ENCODE peak calls at places on chromosomes 11 and 22, in five cellular contexts. J is mammary epithelial cell, U is hepatocyte, V is thoracic aorta, Y is heart right ventricle. Z is an unnamed sample. For H3K4me1 and H3K27me3, the result is how much of the 10 kb centered on the place peaks cover.

GRCh38 chr11:45383229-45383628 is 97.1 kb upstream of the SYT13 start:
- DNase-seq in J (peak), U (no peak), V (no peak), Y (no peak), Z (no peak)

GRCh38 chr22:24427500-24428164 is at the start of gene ADORA2A:
- DNase-seq in J (no peak), U (no peak), V (no peak), Y (no peak), Z (no peak)

GRCh38 chr11:10876168-10876567 is 18.3 kb upstream of the ZBED5 start:
- DNase-seq in J (no peak), U (no peak), V (no peak), Y (no peak), Z (no peak)

GRCh38 chr11:2547806-2548205 is 103.0 kb downstream of the KCNQ1 start:
- DNase-seq in J (no peak), U (no peak), V (no peak), Y (no peak), Z (no peak)

GRCh38 chr11:66050581-66051231 is 1.5 kb upstream of the SF3B2 start:
- DNase-seq in J (no peak), U (no peak), V (no peak), Y (no peak), Z (no peak)

GRCh38 chr11:44865866-44866272 is 84.8 kb downstream of the TP53I11 start:
- DNase-seq in J (no peak), U (no peak), V (no peak), Y (peak), Z (no peak)

GRCh38 chr11:68313574-68314202 is 1.3 kb downstream of the LRP5 start:
- DNase-seq in J (peak), U (peak), V (no peak), Y (no peak), Z (no peak)

GRCh38 chr22:31954535-31955326 is 10.4 kb downstream of the YWHAH start:
- DNase-seq in J (no peak), U (no peak), V (no peak), Y (peak), Z (peak)

GRCh38 chr11:34302046-34302921 is 55.5 kb downstream of the ABTB2 start:
- DNase-seq in J (peak), U (no peak), V (no peak), Y (no peak), Z (no peak)

GRCh38 chr22:24137595-24137994 is 43.7 kb upstream of the SUSD2 start:
- DNase-seq in J (no peak), U (peak), V (no peak), Y (no peak), Z (no peak)

GRCh38 chr11:106391771-106392412 is 314.4 kb downstream of the AASDHPPT start:
- DNase-seq in J (peak), U (no peak), V (no peak), Y (no peak), Z (no peak)

GRCh38 chr11:124938206-124938765 is 2.4 kb upstream of the HEPACAM start:
- DNase-seq in J (no peak), U (no peak), V (no peak), Y (no peak), Z (no peak)

GRCh38 chr11:727859-728748 is 19.2 kb upstream of the TALDO1 start:
- DNase-seq in J (peak), U (peak), V (peak), Y (peak), Z (peak)

GRCh38 chr11:64892838-64893193 is 14.4 kb upstream of the EHD1 start:
- DNase-seq in J (no peak), U (no peak), V (no peak), Y (no peak), Z (no peak)

GRCh38 chr11:64893194-64894069 is 15.0 kb upstream of the EHD1 start:
- DNase-seq in J (no peak), U (peak), V (no peak), Y (no peak), Z (no peak)

GRCh38 chr11:64892411-64892831 is 14.0 kb upstream of the EHD1 start:
- DNase-seq in J (no peak), U (no peak), V (no peak), Y (no peak), Z (no peak)

GRCh38 chr11:64894812-64895452 is 16.5 kb upstream of the EHD1 start:
- DNase-seq in J (no peak), U (no peak), V (no peak), Y (no peak), Z (no peak)

GRCh38 chr11:64894070-64894811 is 15.8 kb upstream of the EHD1 start:
- DNase-seq in J (peak), U (peak), V (peak), Y (peak), Z (peak)
- H3K4me1 ChIP-seq in J (under half), U (under half), V (under half), Y (under half), Z (under half)

DNA sequence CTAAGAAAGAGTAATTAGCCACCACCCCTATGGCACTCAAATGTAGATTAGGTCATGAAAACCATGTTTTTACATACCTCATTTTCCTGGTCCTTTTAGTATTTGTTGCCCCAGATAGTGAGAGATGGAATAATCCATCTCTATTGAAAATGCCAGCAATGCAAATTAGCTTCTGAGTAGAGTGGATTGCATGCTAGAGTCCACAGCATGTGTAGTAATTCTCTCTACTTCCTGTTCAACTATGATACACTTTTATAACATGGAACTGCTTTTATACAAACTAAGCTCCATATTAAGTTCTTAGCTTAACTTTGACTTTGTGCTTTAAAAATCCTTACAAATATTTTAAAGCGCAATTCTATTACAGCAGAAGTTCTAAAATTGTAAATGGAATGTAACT is 73.2 kb downstream of the TRPC6 start:
- DNase-seq in J (no peak), U (no peak), V (no peak), Y (no peak), Z (no peak)
- H3K27me3 ChIP-seq in J (under half), U (under half), V (under half), Y (under half), Z (under half)

DNA sequence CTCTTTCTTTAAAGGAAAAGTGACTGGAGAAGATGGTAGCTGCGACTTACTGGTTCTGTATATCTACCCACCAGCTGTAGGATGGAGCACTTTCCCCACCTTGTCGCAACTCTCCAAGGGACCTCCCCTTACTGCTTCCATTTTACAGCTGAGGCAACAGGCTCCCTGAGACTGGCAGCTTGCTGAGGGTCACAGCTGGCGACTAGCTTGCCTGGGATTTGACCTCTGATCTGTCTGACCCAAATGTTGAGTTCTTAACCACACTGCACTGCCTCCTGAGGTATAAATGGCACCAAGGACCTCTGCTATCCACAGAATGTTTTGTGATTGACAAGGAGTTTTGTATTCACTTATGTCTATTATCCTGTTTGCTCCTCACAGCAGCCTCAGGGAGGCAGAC is 115.0 kb upstream of the NNMT start:
- DNase-seq in J (no peak), U (no peak), V (no peak), Y (no peak), Z (no peak)
- H3K27ac ChIP-seq in J (no peak), U (peak), V (peak), Y (peak), Z (peak)

GRCh38 chr11:118592616-118593367 is 14.6 kb upstream of the PHLDB1 start:
- DNase-seq in J (no peak), U (no peak), V (no peak), Y (peak), Z (no peak)
- H3K4me1 ChIP-seq in J (under half), U (under half), V (under half), Y (under half), Z (under half)

GRCh38 chr11:120518356-120518755 is 6.8 kb downstream of the GRIK4 start:
- DNase-seq in J (no peak), U (no peak), V (no peak), Y (no peak), Z (no peak)
- H3K27me3 ChIP-seq in J (under half), U (under half), V (under half), Y (under half), Z (under half)

DNA sequence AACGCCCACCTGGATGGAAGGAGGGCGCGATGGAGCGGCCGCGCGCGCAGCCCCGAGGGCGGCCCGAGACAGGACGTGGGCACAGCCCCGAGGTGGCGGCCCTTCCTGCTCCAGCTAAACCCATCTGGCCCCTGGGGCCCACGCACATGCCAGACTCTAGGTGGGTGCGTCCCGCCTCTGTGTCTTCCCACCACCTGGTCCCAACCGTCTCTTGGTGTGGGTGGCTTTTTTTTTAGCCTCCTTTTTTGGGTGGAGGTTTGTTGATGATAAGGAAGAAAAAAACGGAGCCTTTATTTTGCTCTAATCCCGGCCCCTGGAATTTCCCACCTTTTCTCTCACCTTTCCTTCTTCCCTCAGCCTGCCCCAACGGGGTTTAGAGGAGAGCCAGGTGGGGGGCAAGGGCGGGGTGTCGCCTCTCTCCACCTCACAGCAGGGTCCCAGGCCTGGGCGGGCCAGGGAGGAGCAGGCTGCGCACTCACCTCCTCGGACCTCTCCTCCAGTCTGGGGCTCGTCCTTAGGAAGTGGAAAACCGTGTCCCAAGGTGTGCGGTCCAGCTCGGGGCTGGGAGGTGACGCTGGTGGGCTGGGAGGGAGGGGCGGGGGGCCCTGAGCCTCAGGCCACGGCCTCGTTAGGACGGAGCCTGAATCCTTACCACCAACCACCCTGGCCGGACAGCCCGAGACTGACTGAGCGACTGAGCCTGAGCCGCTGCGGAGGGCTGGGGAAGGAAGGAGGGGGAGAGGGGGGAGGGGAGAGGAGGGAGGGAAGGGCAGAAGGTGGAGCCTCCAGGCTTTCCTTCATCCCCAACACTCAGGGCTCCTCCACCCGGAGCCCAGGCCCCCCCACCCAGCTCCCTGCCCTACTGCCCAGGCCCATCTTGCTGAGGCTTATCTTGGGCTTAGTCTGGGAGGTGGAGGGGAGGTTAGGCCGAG is at the start of gene SOX10:
- DNase-seq in J (no peak), U (no peak), V (no peak), Y (no peak), Z (no peak)
- H3K27ac ChIP-seq in J (no peak), U (no peak), V (no peak), Y (no peak), Z (no peak)

Z was measured in gastrocnemius medialis.